ENCODE peak calls at places on chromosomes 5 and 9, in seven cellular contexts. H is OCI-LY7; E is tibial artery; J is upper lobe of right lung; X is Panc1; P is uterus; I is CD8-positive, alpha-beta T cell. M is an unnamed sample. For H3K4me1, the result is how much of the 10 kb centered on the place peaks cover.

GRCh38 chr5:68245325-68245724 is 29.8 kb downstream of the PIK3R1 start:
- DNase-seq in H (no peak), E (no peak), J (no peak), X (no peak), P (no peak), I (no peak), M (no peak)

GRCh38 chr5:33361781-33362180 is 79.0 kb upstream of the TARS1 start:
- DNase-seq in H (no peak), E (no peak), J (no peak), X (no peak), P (no peak), I (no peak), M (no peak)

GRCh38 chr5:56633950-56634349 is 181.4 kb upstream of the MAP3K1 start:
- DNase-seq in H (no peak), E (no peak), J (no peak), X (no peak), P (no peak), I (no peak), M (no peak)

GRCh38 chr5:111517853-111518501 is 5.6 kb upstream of the STARD4 start:
- DNase-seq in H (no peak), E (no peak), J (no peak), X (no peak), P (no peak), I (no peak), M (no peak)

GRCh38 chr9:37969558-37970300 is 65.8 kb upstream of the SLC25A51 start:
- DNase-seq in H (no peak), E (no peak), J (peak), X (no peak), P (no peak), I (no peak), M (no peak)

GRCh38 chr5:107401470-107402085 is 269.2 kb downstream of the EFNA5 start:
- DNase-seq in H (no peak), E (no peak), J (no peak), X (no peak), P (no peak), I (no peak), M (no peak)

GRCh38 chr9:32424616-32425015 is 40.2 kb downstream of the ACO1 start:
- DNase-seq in H (no peak), E (no peak), J (no peak), X (no peak), P (no peak), I (no peak), M (no peak)

GRCh38 chr9:2029666-2030170 is 14.6 kb downstream of the SMARCA2 start:
- DNase-seq in H (no peak), E (no peak), J (no peak), X (no peak), P (no peak), I (no peak), M (no peak)

GRCh38 chr5:35133186-35133585 is 85.4 kb upstream of the AGXT2 start:
- DNase-seq in H (no peak), E (no peak), J (no peak), X (no peak), P (no peak), I (no peak), M (no peak)

GRCh38 chr9:114718801-114719221 is 36.8 kb upstream of the TEX48 start:
- DNase-seq in H (no peak), E (no peak), J (no peak), X (no peak), P (no peak), I (peak), M (no peak)

GRCh38 chr9:68949271-68950000 is 64.5 kb downstream of the PRKACG start:
- DNase-seq in H (peak), E (no peak), J (no peak), X (peak), P (no peak), I (no peak), M (no peak)

GRCh38 chr5:103444333-103445038 is 118.1 kb downstream of the NUDT12 start:
- DNase-seq in H (no peak), E (no peak), J (no peak), X (no peak), P (no peak), I (no peak), M (no peak)

GRCh38 chr5:159783731-159784247 is 132.5 kb upstream of the ADRA1B start:
- DNase-seq in H (no peak), E (no peak), J (no peak), X (no peak), P (no peak), I (no peak), M (no peak)

GRCh38 chr5:111143910-111144309 is 51.8 kb downstream of the WDR36 start:
- DNase-seq in H (no peak), E (peak), J (no peak), X (no peak), P (peak), I (no peak), M (no peak)

GRCh38 chr9:109401169-109401989 is 80.5 kb upstream of the EPB41L4B start:
- DNase-seq in H (peak), E (no peak), J (no peak), X (peak), P (no peak), I (no peak), M (no peak)

GRCh38 chr5:9947231-9947693 is 302.4 kb downstream of the ATPSCKMT start:
- DNase-seq in H (no peak), E (no peak), J (no peak), X (no peak), P (no peak), I (no peak), M (no peak)

GRCh38 chr5:56763182-56763581 is 52.2 kb upstream of the MAP3K1 start:
- DNase-seq in H (no peak), E (no peak), J (no peak), X (no peak), P (no peak), I (no peak), M (no peak)

GRCh38 chr5:6491548-6492290 is 43.1 kb downstream of the UBE2QL1 start:
- DNase-seq in H (no peak), E (no peak), J (no peak), X (no peak), P (no peak), I (no peak), M (no peak)

GRCh38 chr9:110076894-110077725 is 130.8 kb downstream of the C9orf152 start:
- DNase-seq in H (no peak), E (no peak), J (no peak), X (no peak), P (no peak), I (no peak), M (no peak)

GRCh38 chr5:176440932-176441706 is 7.1 kb upstream of the FAF2 start:
- DNase-seq in H (no peak), E (no peak), J (no peak), X (no peak), P (no peak), I (no peak), M (no peak)

GRCh38 chr5:14935341-14935740 is 63.8 kb upstream of the ANKH start:
- DNase-seq in H (no peak), E (no peak), J (no peak), X (no peak), P (no peak), I (no peak), M (no peak)

GRCh38 chr5:179233909-179234562 is 111.2 kb downstream of the ADAMTS2 start:
- DNase-seq in H (no peak), E (no peak), J (peak), X (no peak), P (peak), I (no peak), M (peak)

GRCh38 chr9:84305452-84306131 is 35.0 kb downstream of the SLC28A3 start:
- DNase-seq in H (no peak), E (no peak), J (no peak), X (no peak), P (no peak), I (no peak), M (no peak)

GRCh38 chr5:61450170-61450815 is 118.2 kb downstream of the ZSWIM6 start:
- DNase-seq in H (no peak), E (no peak), J (no peak), X (peak), P (no peak), I (no peak), M (peak)

GRCh38 chr9:129317179-129318011 is 139.3 kb upstream of the IER5L start:
- DNase-seq in H (peak), E (peak), J (peak), X (no peak), P (peak), I (no peak), M (no peak)

GRCh38 chr9:97853056-97853843 is at the start of gene FOXE1:
- DNase-seq in H (no peak), E (no peak), J (peak), X (no peak), P (no peak), I (no peak), M (no peak)

GRCh38 chr5:57166250-57166649 is 7.6 kb upstream of the GPBP1 start:
- DNase-seq in H (no peak), E (no peak), J (no peak), X (no peak), P (no peak), I (no peak), M (no peak)

GRCh38 chr5:160649304-160649703 is 202.7 kb downstream of the ATP10B start:
- DNase-seq in H (peak), E (no peak), J (no peak), X (peak), P (no peak), I (no peak), M (no peak)

GRCh38 chr5:15933481-15934207 is 245.9 kb downstream of the MARCHF11 start:
- DNase-seq in H (no peak), E (no peak), J (no peak), X (no peak), P (no peak), I (no peak), M (no peak)

GRCh38 chr9:69452110-69452780 is 127.2 kb downstream of the ENTREP1 start:
- DNase-seq in H (no peak), E (no peak), J (no peak), X (no peak), P (no peak), I (no peak), M (no peak)

GRCh38 chr5:151155149-151155776 is 2.3 kb downstream of the ANXA6 start:
- DNase-seq in H (peak), E (no peak), J (no peak), X (no peak), P (no peak), I (peak), M (peak)

GRCh38 chr5:178111925-178112324 is 1.4 kb upstream of the N4BP3 start:
- DNase-seq in H (no peak), E (no peak), J (no peak), X (no peak), P (no peak), I (no peak), M (no peak)

GRCh38 chr5:42993516-42994284 is 46.4 kb downstream of the ANXA2R start:
- DNase-seq in H (peak), E (peak), J (no peak), X (no peak), P (no peak), I (peak), M (no peak)

GRCh38 chr5:145943674-145944121 is 7.3 kb downstream of the SH3RF2 start:
- DNase-seq in H (no peak), E (peak), J (no peak), X (no peak), P (no peak), I (no peak), M (no peak)
- H3K4me1 ChIP-seq in H (under half), E (under half), J (under half), X (half or more), P (under half), I (under half), M (under half)

GRCh38 chr5:137019229-137019628 is 479.9 kb downstream of the SPOCK1 start:
- DNase-seq in H (no peak), E (no peak), J (no peak), X (no peak), P (no peak), I (no peak), M (no peak)

GRCh38 chr5:137014731-137015130 is 484.4 kb downstream of the SPOCK1 start:
- DNase-seq in H (no peak), E (no peak), J (no peak), X (no peak), P (no peak), I (no peak), M (no peak)

GRCh38 chr5:137015540-137016116 is 483.5 kb downstream of the SPOCK1 start:
- DNase-seq in H (no peak), E (no peak), J (no peak), X (no peak), P (no peak), I (no peak), M (no peak)

GRCh38 chr5:137022043-137022442 is 477.1 kb downstream of the SPOCK1 start:
- DNase-seq in H (no peak), E (peak), J (no peak), X (no peak), P (peak), I (no peak), M (no peak)

DNA sequence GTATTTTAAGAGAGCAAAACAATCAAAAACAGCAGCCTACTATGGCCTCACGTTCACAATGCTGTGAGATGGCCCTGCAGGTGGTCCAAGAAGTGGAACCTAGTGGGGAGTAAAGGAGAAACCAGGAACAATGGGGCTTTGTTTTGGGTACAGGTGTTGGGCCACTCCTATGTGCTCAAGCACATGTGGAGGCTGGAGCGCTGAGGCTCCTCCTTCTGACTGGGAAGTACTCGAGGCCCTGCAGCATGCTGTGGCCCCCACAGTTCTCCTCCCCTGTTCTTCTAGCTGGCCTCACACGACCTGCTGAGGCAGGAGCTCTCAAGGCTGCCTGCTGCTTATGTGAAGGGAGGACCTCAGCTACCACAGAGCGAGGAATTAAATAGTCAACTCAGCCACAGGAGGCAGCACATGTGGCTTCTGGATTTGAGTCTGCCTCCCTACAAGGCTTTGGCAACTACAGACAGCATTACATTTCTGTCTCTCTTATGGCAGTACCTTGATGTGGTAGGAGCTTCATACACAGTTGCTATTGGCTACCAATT is 482.3 kb downstream of the SPOCK1 start:
- DNase-seq in H (peak), E (no peak), J (no peak), X (no peak), P (no peak), I (no peak), M (no peak)
- TF ChIP-seq CTCF in H (peak), E (no peak), J (no peak), X (no peak), P (no peak), I (no peak), M (no peak)

GRCh38 chr9:100601216-100601615 is 23.3 kb downstream of the CAVIN4 start:
- DNase-seq in H (peak), E (no peak), J (no peak), X (no peak), P (no peak), I (no peak), M (no peak)

GRCh38 chr9:100598641-100599145 is 20.8 kb downstream of the CAVIN4 start:
- DNase-seq in H (peak), E (peak), J (peak), X (no peak), P (peak), I (peak), M (peak)

GRCh38 chr9:100602302-100602930 is 24.5 kb downstream of the CAVIN4 start:
- DNase-seq in H (peak), E (no peak), J (no peak), X (no peak), P (no peak), I (no peak), M (no peak)

GRCh38 chr9:100597236-100597635 is 19.4 kb downstream of the CAVIN4 start:
- DNase-seq in H (no peak), E (no peak), J (no peak), X (no peak), P (no peak), I (no peak), M (no peak)

GRCh38 chr9:100600511-100601079 is 22.7 kb downstream of the CAVIN4 start:
- DNase-seq in H (no peak), E (no peak), J (no peak), X (no peak), P (no peak), I (no peak), M (no peak)
- H3K4me1 ChIP-seq in H (under half), E (under half), J (under half), X (under half), P (under half), I (under half), M (under half)

DNA sequence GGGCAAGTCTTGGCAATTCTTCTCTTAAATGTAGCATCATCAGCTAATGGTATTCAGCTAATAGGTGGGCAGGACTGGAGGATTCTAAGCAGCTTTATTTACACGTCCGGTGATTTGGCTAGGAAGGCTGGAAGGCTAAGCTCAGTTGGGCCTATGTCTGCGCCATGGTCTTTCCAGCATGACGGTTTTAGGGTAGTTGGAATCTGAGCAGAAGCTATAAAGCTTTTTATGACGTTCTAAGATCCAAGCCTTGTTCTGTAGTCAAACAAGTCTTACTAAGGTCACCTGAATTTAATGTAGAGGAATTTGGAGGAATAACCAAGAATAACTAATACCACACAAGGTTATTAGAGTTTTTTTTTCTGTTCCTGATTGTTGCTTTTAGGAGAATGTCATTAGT is 66.2 kb downstream of the CDC42SE2 start:
- DNase-seq in H (no peak), E (no peak), J (no peak), X (no peak), P (no peak), I (no peak), M (no peak)
- TF ChIP-seq CTCF in H (no peak), E (no peak), J (no peak), X (no peak), P (no peak), I (no peak), M (no peak)

GRCh38 chr5:150023136-150023535 is 22.6 kb downstream of the HMGXB3 start:
- DNase-seq in H (no peak), E (no peak), J (no peak), X (no peak), P (no peak), I (no peak), M (no peak)

GRCh38 chr5:150021491-150022162 is 21.1 kb downstream of the HMGXB3 start:
- DNase-seq in H (no peak), E (no peak), J (no peak), X (no peak), P (no peak), I (no peak), M (no peak)

GRCh38 chr5:150022163-150022540 is 21.6 kb downstream of the HMGXB3 start:
- DNase-seq in H (no peak), E (no peak), J (no peak), X (peak), P (no peak), I (no peak), M (no peak)

GRCh38 chr5:150024241-150024984 is 23.9 kb downstream of the HMGXB3 start:
- DNase-seq in H (no peak), E (no peak), J (no peak), X (no peak), P (no peak), I (no peak), M (no peak)

GRCh38 chr5:150022681-150023080 is 22.1 kb downstream of the HMGXB3 start:
- DNase-seq in H (no peak), E (no peak), J (no peak), X (no peak), P (no peak), I (no peak), M (no peak)
- H3K4me1 ChIP-seq in H (under half), E (under half), J (under half), X (under half), P (under half), I (under half), M (under half)

GRCh38 chr9:126893079-126893478 is 21.5 kb upstream of the RALGPS1 start:
- DNase-seq in H (peak), E (no peak), J (no peak), X (no peak), P (no peak), I (no peak), M (no peak)
- TF ChIP-seq CTCF in H (peak), E (no peak), J (peak), X (no peak), P (no peak), I (no peak), M (peak)

DNA sequence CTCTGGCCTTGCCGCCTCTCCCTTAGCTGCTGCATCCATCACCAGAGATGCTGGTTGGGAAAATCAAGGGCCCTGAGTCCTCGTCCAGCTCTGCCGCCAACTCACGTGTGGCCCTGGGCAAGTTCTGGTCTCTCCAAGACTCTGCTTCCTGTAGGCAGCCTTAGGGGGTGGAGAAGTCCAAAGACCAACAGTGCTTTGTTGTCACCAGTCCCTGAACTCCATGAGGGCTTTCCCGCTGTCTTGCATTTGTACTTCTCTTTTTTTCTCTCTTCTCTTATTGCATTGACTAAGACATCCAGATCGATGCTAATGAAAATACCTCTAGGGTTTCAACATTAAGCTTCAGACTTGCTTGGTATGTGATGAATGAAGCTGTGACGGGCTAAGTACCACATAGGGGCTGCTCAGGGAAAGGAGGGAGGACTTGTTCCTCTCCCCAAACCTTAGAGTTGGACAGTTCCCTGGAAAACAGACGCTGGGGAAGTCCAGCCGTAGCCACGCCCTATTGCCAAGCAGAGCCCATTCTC is 63.7 kb upstream of the STXBP1 start:
- DNase-seq in H (no peak), E (no peak), J (no peak), X (no peak), P (no peak), I (no peak), M (no peak)
- H3K4me1 ChIP-seq in H (under half), E (half or more), J (half or more), X (under half), P (under half), I (under half), M (under half)